ENCODE peak calls at places on chromosomes 13 and 19, in seven cellular contexts. One of them, this sample, is unnamed.
A peak's percentile ranks its signal among the peaks of the same experiment; 100 is the strongest.

GRCh38 chr13:99124695-99125334 is 75.8 kb upstream of the UBAC2 start:
- DNase-seq in activated T-cell treated with anti-CD3 and anti-CD28 coated beads for 1 hour: no peak
- DNase-seq in psoas muscle: no peak
- DNase-seq in NCI-H2171 treated with DMSO at 0.1 percent for 48 hours: peak; percentile 9
- DNase-seq in Calu3: no peak
- DNase-seq in T-cell: no peak
- DNase-seq in right lobe of liver: no peak
- DNase-seq in this sample: peak; percentile 3

GRCh38 chr13:105395041-105395440 is 1140.4 kb downstream of the EFNB2 start:
- DNase-seq in activated T-cell treated with anti-CD3 and anti-CD28 coated beads for 1 hour: no peak
- DNase-seq in NCI-H2171 treated with DMSO at 0.1 percent for 48 hours: no peak
- DNase-seq in right lobe of liver: no peak
- DNase-seq in T-cell: no peak
- DNase-seq in psoas muscle: no peak
- DNase-seq in Calu3: no peak
- DNase-seq in this sample: no peak

GRCh38 chr19:3572855-3573161 is at the start of gene HMG20B:
- DNase-seq in T-cell: no peak
- DNase-seq in activated T-cell treated with anti-CD3 and anti-CD28 coated beads for 1 hour: no peak
- DNase-seq in psoas muscle: no peak
- DNase-seq in Calu3: no peak
- DNase-seq in right lobe of liver: no peak
- DNase-seq in NCI-H2171 treated with DMSO at 0.1 percent for 48 hours: no peak
- DNase-seq in this sample: no peak

GRCh38 chr13:27427663-27428062 is 3.2 kb downstream of the GTF3A start:
- DNase-seq in activated T-cell treated with anti-CD3 and anti-CD28 coated beads for 1 hour: no peak
- DNase-seq in NCI-H2171 treated with DMSO at 0.1 percent for 48 hours: no peak
- DNase-seq in right lobe of liver: no peak
- DNase-seq in T-cell: no peak
- DNase-seq in psoas muscle: no peak
- DNase-seq in Calu3: no peak
- DNase-seq in this sample: no peak

GRCh38 chr19:53916004-53916403 is 6.9 kb downstream of the CACNG7 start:
- DNase-seq in right lobe of liver: no peak
- DNase-seq in psoas muscle: no peak
- DNase-seq in activated T-cell treated with anti-CD3 and anti-CD28 coated beads for 1 hour: no peak
- DNase-seq in Calu3: no peak
- DNase-seq in NCI-H2171 treated with DMSO at 0.1 percent for 48 hours: no peak
- DNase-seq in T-cell: no peak
- DNase-seq in this sample: no peak

GRCh38 chr13:97781891-97782305 is 171.6 kb upstream of the IPO5 start:
- DNase-seq in activated T-cell treated with anti-CD3 and anti-CD28 coated beads for 1 hour: no peak
- DNase-seq in Calu3: no peak
- DNase-seq in psoas muscle: no peak
- DNase-seq in NCI-H2171 treated with DMSO at 0.1 percent for 48 hours: no peak
- DNase-seq in right lobe of liver: no peak
- DNase-seq in T-cell: no peak
- DNase-seq in this sample: no peak

GRCh38 chr19:46428278-46429141 is at the start of gene PNMA8C:
- DNase-seq in NCI-H2171 treated with DMSO at 0.1 percent for 48 hours: no peak
- DNase-seq in psoas muscle: peak; percentile 80
- DNase-seq in right lobe of liver: peak; percentile 86
- DNase-seq in Calu3: peak; percentile 62
- DNase-seq in activated T-cell treated with anti-CD3 and anti-CD28 coated beads for 1 hour: peak; percentile 21
- DNase-seq in T-cell: peak; percentile 32
- DNase-seq in this sample: no peak

GRCh38 chr19:47351545-47351944 is 2.4 kb downstream of the DHX34 start:
- DNase-seq in right lobe of liver: no peak
- DNase-seq in activated T-cell treated with anti-CD3 and anti-CD28 coated beads for 1 hour: no peak
- DNase-seq in psoas muscle: no peak
- DNase-seq in T-cell: no peak
- DNase-seq in NCI-H2171 treated with DMSO at 0.1 percent for 48 hours: no peak
- DNase-seq in Calu3: peak; percentile 17
- DNase-seq in this sample: peak; percentile 41

GRCh38 chr13:112672651-112673284 is 17.1 kb upstream of the ATP11A start:
- DNase-seq in right lobe of liver: no peak
- DNase-seq in Calu3: no peak
- DNase-seq in activated T-cell treated with anti-CD3 and anti-CD28 coated beads for 1 hour: no peak
- DNase-seq in psoas muscle: no peak
- DNase-seq in NCI-H2171 treated with DMSO at 0.1 percent for 48 hours: no peak
- DNase-seq in T-cell: no peak
- DNase-seq in this sample: no peak

GRCh38 chr19:42465827-42466280 is 23.1 kb upstream of the CXCL17 start:
- DNase-seq in activated T-cell treated with anti-CD3 and anti-CD28 coated beads for 1 hour: no peak
- DNase-seq in right lobe of liver: no peak
- DNase-seq in Calu3: no peak
- DNase-seq in psoas muscle: no peak
- DNase-seq in NCI-H2171 treated with DMSO at 0.1 percent for 48 hours: no peak
- DNase-seq in T-cell: no peak
- DNase-seq in this sample: no peak

GRCh38 chr19:19006213-19006612 is 27.1 kb downstream of the SUGP2 start:
- DNase-seq in psoas muscle: no peak
- DNase-seq in right lobe of liver: no peak
- DNase-seq in activated T-cell treated with anti-CD3 and anti-CD28 coated beads for 1 hour: no peak
- DNase-seq in NCI-H2171 treated with DMSO at 0.1 percent for 48 hours: no peak
- DNase-seq in T-cell: no peak
- DNase-seq in Calu3: no peak
- DNase-seq in this sample: no peak

GRCh38 chr19:38250821-38251563 is 5.2 kb downstream of the PPP1R14A start:
- DNase-seq in Calu3: no peak
- DNase-seq in right lobe of liver: peak; percentile 68
- DNase-seq in psoas muscle: peak; percentile 77
- DNase-seq in NCI-H2171 treated with DMSO at 0.1 percent for 48 hours: peak; percentile 93
- DNase-seq in activated T-cell treated with anti-CD3 and anti-CD28 coated beads for 1 hour: no peak
- DNase-seq in T-cell: no peak
- DNase-seq in this sample: no peak

GRCh38 chr13:110334841-110335490 is 27.9 kb downstream of the COL4A2 start:
- DNase-seq in T-cell: no peak
- DNase-seq in right lobe of liver: no peak
- DNase-seq in psoas muscle: no peak
- DNase-seq in NCI-H2171 treated with DMSO at 0.1 percent for 48 hours: no peak
- DNase-seq in Calu3: no peak
- DNase-seq in activated T-cell treated with anti-CD3 and anti-CD28 coated beads for 1 hour: no peak
- DNase-seq in this sample: no peak

GRCh38 chr19:32611161-32611560 is 30.2 kb downstream of the PDCD5 start:
- DNase-seq in right lobe of liver: no peak
- DNase-seq in psoas muscle: no peak
- DNase-seq in NCI-H2171 treated with DMSO at 0.1 percent for 48 hours: peak; percentile 82
- DNase-seq in Calu3: no peak
- DNase-seq in T-cell: no peak
- DNase-seq in activated T-cell treated with anti-CD3 and anti-CD28 coated beads for 1 hour: no peak
- DNase-seq in this sample: no peak

GRCh38 chr19:16620018-16620417 is 8.0 kb downstream of the MED26 start:
- DNase-seq in right lobe of liver: no peak
- DNase-seq in Calu3: no peak
- DNase-seq in activated T-cell treated with anti-CD3 and anti-CD28 coated beads for 1 hour: no peak
- DNase-seq in T-cell: no peak
- DNase-seq in NCI-H2171 treated with DMSO at 0.1 percent for 48 hours: no peak
- DNase-seq in psoas muscle: peak; percentile 63
- DNase-seq in this sample: no peak

GRCh38 chr13:97429681-97430081 is 4.3 kb upstream of the RAP2A start:
- DNase-seq in Calu3: no peak
- DNase-seq in T-cell: no peak
- DNase-seq in NCI-H2171 treated with DMSO at 0.1 percent for 48 hours: no peak
- DNase-seq in psoas muscle: no peak
- DNase-seq in right lobe of liver: no peak
- DNase-seq in activated T-cell treated with anti-CD3 and anti-CD28 coated beads for 1 hour: no peak
- DNase-seq in this sample: no peak

GRCh38 chr13:38981096-38981495 is 9.5 kb downstream of the STOML3 start:
- DNase-seq in psoas muscle: no peak
- DNase-seq in NCI-H2171 treated with DMSO at 0.1 percent for 48 hours: no peak
- DNase-seq in Calu3: no peak
- DNase-seq in right lobe of liver: no peak
- DNase-seq in activated T-cell treated with anti-CD3 and anti-CD28 coated beads for 1 hour: no peak
- DNase-seq in T-cell: no peak
- DNase-seq in this sample: no peak

GRCh38 chr13:106464076-106464475 is 71.4 kb downstream of the EFNB2 start:
- DNase-seq in T-cell: no peak
- DNase-seq in Calu3: no peak
- DNase-seq in psoas muscle: no peak
- DNase-seq in NCI-H2171 treated with DMSO at 0.1 percent for 48 hours: no peak
- DNase-seq in activated T-cell treated with anti-CD3 and anti-CD28 coated beads for 1 hour: no peak
- DNase-seq in right lobe of liver: no peak
- DNase-seq in this sample: no peak

GRCh38 chr19:11507370-11508078 is 1.9 kb upstream of the ZNF653 start:
- DNase-seq in Calu3: no peak
- DNase-seq in T-cell: no peak
- DNase-seq in activated T-cell treated with anti-CD3 and anti-CD28 coated beads for 1 hour: no peak
- DNase-seq in psoas muscle: no peak
- DNase-seq in right lobe of liver: no peak
- DNase-seq in NCI-H2171 treated with DMSO at 0.1 percent for 48 hours: no peak
- DNase-seq in this sample: no peak

GRCh38 chr19:44071824-44072542 is at the start of gene ZNF284:
- DNase-seq in psoas muscle: peak; percentile 91
- DNase-seq in NCI-H2171 treated with DMSO at 0.1 percent for 48 hours: peak; percentile 95
- DNase-seq in right lobe of liver: peak; percentile 89
- DNase-seq in activated T-cell treated with anti-CD3 and anti-CD28 coated beads for 1 hour: peak; percentile 68
- DNase-seq in T-cell: peak; percentile 74
- DNase-seq in Calu3: peak; percentile 91
- DNase-seq in this sample: no peak

GRCh38 chr13:106561551-106562170 is 6.3 kb downstream of the ARGLU1 start:
- DNase-seq in T-cell: peak; percentile 10
- DNase-seq in activated T-cell treated with anti-CD3 and anti-CD28 coated beads for 1 hour: no peak
- DNase-seq in psoas muscle: no peak
- DNase-seq in right lobe of liver: no peak
- DNase-seq in Calu3: no peak
- DNase-seq in NCI-H2171 treated with DMSO at 0.1 percent for 48 hours: no peak
- DNase-seq in this sample: no peak

GRCh38 chr19:6459356-6460098 is at the start of gene SLC25A23:
- DNase-seq in Calu3: peak; percentile 77
- DNase-seq in psoas muscle: peak; percentile 78
- DNase-seq in right lobe of liver: peak; percentile 83
- DNase-seq in NCI-H2171 treated with DMSO at 0.1 percent for 48 hours: peak; percentile 76
- DNase-seq in T-cell: peak; percentile 32
- DNase-seq in activated T-cell treated with anti-CD3 and anti-CD28 coated beads for 1 hour: peak; percentile 45
- DNase-seq in this sample: peak; percentile 61

GRCh38 chr19:45173816-45174215 is 4.2 kb downstream of the TRAPPC6A start:
- DNase-seq in T-cell: no peak
- DNase-seq in Calu3: no peak
- DNase-seq in psoas muscle: no peak
- DNase-seq in activated T-cell treated with anti-CD3 and anti-CD28 coated beads for 1 hour: no peak
- DNase-seq in NCI-H2171 treated with DMSO at 0.1 percent for 48 hours: no peak
- DNase-seq in right lobe of liver: no peak
- DNase-seq in this sample: no peak

GRCh38 chr19:10769533-10770491 is 51.9 kb downstream of the DNM2 start:
- DNase-seq in activated T-cell treated with anti-CD3 and anti-CD28 coated beads for 1 hour: no peak
- DNase-seq in Calu3: no peak
- DNase-seq in NCI-H2171 treated with DMSO at 0.1 percent for 48 hours: no peak
- DNase-seq in psoas muscle: peak; percentile 82
- DNase-seq in T-cell: no peak
- DNase-seq in right lobe of liver: peak; percentile 75
- DNase-seq in this sample: no peak

GRCh38 chr13:52738719-52739467 is 727 bp downstream of the CNMD start:
- DNase-seq in T-cell: no peak
- DNase-seq in right lobe of liver: no peak
- DNase-seq in activated T-cell treated with anti-CD3 and anti-CD28 coated beads for 1 hour: peak; percentile 12
- DNase-seq in Calu3: no peak
- DNase-seq in psoas muscle: no peak
- DNase-seq in NCI-H2171 treated with DMSO at 0.1 percent for 48 hours: no peak
- DNase-seq in this sample: no peak

GRCh38 chr19:40090256-40091204 is at the start of gene ZNF780A:
- DNase-seq in T-cell: peak; percentile 72
- DNase-seq in NCI-H2171 treated with DMSO at 0.1 percent for 48 hours: peak; percentile 77
- DNase-seq in psoas muscle: peak; percentile 87
- DNase-seq in right lobe of liver: peak; percentile 90
- DNase-seq in Calu3: peak; percentile 84
- DNase-seq in activated T-cell treated with anti-CD3 and anti-CD28 coated beads for 1 hour: peak; percentile 60
- DNase-seq in this sample: peak; percentile 48

GRCh38 chr19:57305056-57305455 is 15.2 kb upstream of the ZNF543 start:
- DNase-seq in T-cell: no peak
- DNase-seq in NCI-H2171 treated with DMSO at 0.1 percent for 48 hours: no peak
- DNase-seq in psoas muscle: no peak
- DNase-seq in right lobe of liver: no peak
- DNase-seq in activated T-cell treated with anti-CD3 and anti-CD28 coated beads for 1 hour: no peak
- DNase-seq in Calu3: no peak
- DNase-seq in this sample: no peak

GRCh38 chr19:46838160-46838559 is 12.5 kb downstream of the AP2S1 start:
- DNase-seq in activated T-cell treated with anti-CD3 and anti-CD28 coated beads for 1 hour: no peak
- DNase-seq in NCI-H2171 treated with DMSO at 0.1 percent for 48 hours: no peak
- DNase-seq in Calu3: no peak
- DNase-seq in right lobe of liver: no peak
- DNase-seq in psoas muscle: no peak
- DNase-seq in T-cell: no peak
- DNase-seq in this sample: no peak

GRCh38 chr13:26255717-26256277 is 1.9 kb downstream of the CDK8 start:
- DNase-seq in activated T-cell treated with anti-CD3 and anti-CD28 coated beads for 1 hour: no peak
- DNase-seq in psoas muscle: no peak
- DNase-seq in T-cell: no peak
- DNase-seq in NCI-H2171 treated with DMSO at 0.1 percent for 48 hours: peak; percentile 29
- DNase-seq in Calu3: no peak
- DNase-seq in right lobe of liver: no peak
- DNase-seq in this sample: no peak

GRCh38 chr19:31963741-31964140 is 381.7 kb upstream of the ZNF507 start:
- DNase-seq in activated T-cell treated with anti-CD3 and anti-CD28 coated beads for 1 hour: no peak
- DNase-seq in T-cell: no peak
- DNase-seq in NCI-H2171 treated with DMSO at 0.1 percent for 48 hours: no peak
- DNase-seq in right lobe of liver: no peak
- DNase-seq in Calu3: no peak
- DNase-seq in psoas muscle: no peak
- DNase-seq in this sample: no peak

GRCh38 chr19:11067356-11068113 is 21.7 kb upstream of the LDLR start:
- DNase-seq in NCI-H2171 treated with DMSO at 0.1 percent for 48 hours: no peak
- DNase-seq in activated T-cell treated with anti-CD3 and anti-CD28 coated beads for 1 hour: no peak
- DNase-seq in T-cell: no peak
- DNase-seq in right lobe of liver: no peak
- DNase-seq in psoas muscle: no peak
- DNase-seq in Calu3: no peak
- DNase-seq in this sample: no peak

GRCh38 chr13:20294497-20294896 is 62.4 kb upstream of the GJB6 start:
- DNase-seq in NCI-H2171 treated with DMSO at 0.1 percent for 48 hours: no peak
- DNase-seq in activated T-cell treated with anti-CD3 and anti-CD28 coated beads for 1 hour: no peak
- DNase-seq in Calu3: no peak
- DNase-seq in T-cell: no peak
- DNase-seq in right lobe of liver: no peak
- DNase-seq in psoas muscle: no peak
- DNase-seq in this sample: peak; percentile 15